ENCODE peak calls at places on chromosomes 5 and 9, in six cellular contexts. Q is heart left ventricle; P is skeletal muscle cell; L is adipocyte; Z is activated CD8-positive, alpha-beta memory T cell treated with anti-CD3 and anti-CD28 coated beads for 48 hours; X is activated naive CD4-positive, alpha-beta T cell treated with anti-CD3 and anti-CD28 coated beads, Interleukin-2, amount 10 ng/mL, durations not matched to agents 7 days and 5 days. V is an unnamed sample.

GRCh38 chr9:94800424-94801117 is 74.1 kb downstream of the AOPEP start:
- DNase-seq in P (no peak), Z (no peak), Q (no peak), X (no peak), L (peak; percentile 44), V (peak; percentile 27)

GRCh38 chr5:88841212-88841611 is 41.8 kb downstream of the MEF2C start:
- DNase-seq in Z (no peak), X (no peak), Q (no peak), P (no peak), L (no peak), V (no peak)

GRCh38 chr5:1282139-1282992 is 12.5 kb downstream of the TERT start:
- DNase-seq in Z (no peak), L (no peak), Q (peak; percentile 70), P (no peak), X (peak; percentile 1), V (no peak)

GRCh38 chr5:3538886-3539285 is 56.7 kb upstream of the IRX1 start:
- DNase-seq in P (no peak), Z (no peak), L (no peak), Q (no peak), X (no peak), V (no peak)

GRCh38 chr5:71701409-71701808 is 17.7 kb upstream of the CARTPT start:
- DNase-seq in L (no peak), X (no peak), Q (no peak), P (no peak), Z (no peak), V (no peak)

GRCh38 chr5:134125195-134126015 is 10.9 kb downstream of the TCF7 start:
- DNase-seq in P (peak; percentile 71), Z (no peak), Q (peak; percentile 64), L (peak; percentile 91), X (no peak), V (peak; percentile 90)

GRCh38 chr9:4137234-4137633 is 162.6 kb downstream of the GLIS3 start:
- DNase-seq in Z (no peak), P (peak; percentile 89), L (peak; percentile 83), X (no peak), Q (no peak), V (peak; percentile 80)

GRCh38 chr9:111118256-111118950 is 80.1 kb upstream of the LPAR1 start:
- DNase-seq in P (peak; percentile 60), Z (no peak), L (peak; percentile 58), X (no peak), Q (no peak), V (peak; percentile 68)

GRCh38 chr9:90898229-90898628 is 96.6 kb downstream of the SYK start:
- DNase-seq in L (peak; percentile 14), Q (no peak), Z (no peak), X (no peak), P (no peak), V (peak; percentile 25)

GRCh38 chr5:8005416-8005815 is 136.5 kb downstream of the MTRR start:
- DNase-seq in L (no peak), P (no peak), Z (no peak), Q (no peak), X (no peak), V (no peak)

GRCh38 chr9:70672136-70672535 is 257.7 kb upstream of the KLF9 start:
- DNase-seq in P (peak; percentile 60), L (no peak), X (no peak), Q (no peak), Z (no peak), V (no peak)

GRCh38 chr9:97502984-97503861 is 1.8 kb downstream of the TMOD1 start:
- DNase-seq in L (no peak), P (no peak), Q (no peak), Z (no peak), X (no peak), V (no peak)

GRCh38 chr5:132427285-132428146 is 58.0 kb downstream of the SLC22A5 start:
- DNase-seq in Q (peak; percentile 67), L (no peak), Z (no peak), X (peak; percentile 78), P (no peak), V (no peak)

GRCh38 chr5:9265391-9266287 is 280.2 kb downstream of the SEMA5A start:
- DNase-seq in Q (peak; percentile 63), P (peak; percentile 95), L (peak; percentile 87), Z (no peak), X (no peak), V (peak; percentile 68)

GRCh38 chr5:40486437-40487270 is 193.1 kb upstream of the PTGER4 start:
- DNase-seq in X (peak; percentile 64), L (no peak), Z (peak; percentile 17), Q (no peak), P (no peak), V (no peak)

GRCh38 chr5:115907177-115907576 is 55.1 kb upstream of the LVRN start:
- DNase-seq in P (no peak), X (no peak), L (no peak), Z (no peak), Q (no peak), V (no peak)

GRCh38 chr9:136243631-136244030 is 2.0 kb downstream of the QSOX2 start:
- DNase-seq in Q (no peak), Z (no peak), P (no peak), L (no peak), X (no peak), V (no peak)

GRCh38 chr9:100150209-100150608 is 51.2 kb downstream of the INVS start:
- DNase-seq in P (no peak), Q (no peak), Z (no peak), L (peak; percentile 49), X (no peak), V (no peak)

GRCh38 chr9:74777136-74777879 is 110.4 kb downstream of the TRPM6 start:
- DNase-seq in P (no peak), X (peak; percentile 81), Z (no peak), Q (peak; percentile 61), L (peak; percentile 92), V (peak; percentile 68)

GRCh38 chr9:84493284-84493947 is 152.9 kb upstream of the SLC28A3 start:
- DNase-seq in Q (no peak), P (no peak), L (no peak), Z (no peak), X (no peak), V (no peak)

GRCh38 chr5:159175547-159175946 is 33.8 kb downstream of the RNF145 start:
- DNase-seq in Q (no peak), Z (no peak), L (peak; percentile 75), P (no peak), X (no peak), V (no peak)

GRCh38 chr9:89346703-89347102 is 28.4 kb downstream of the SECISBP2 start:
- DNase-seq in P (no peak), L (no peak), Z (no peak), Q (no peak), X (no peak), V (no peak)

GRCh38 chr5:158117467-158118165 is 258.7 kb upstream of the CLINT1 start:
- DNase-seq in P (no peak), Z (no peak), L (peak; percentile 65), Q (no peak), X (no peak), V (peak; percentile 51)

GRCh38 chr5:52777186-52777585 is 10.5 kb upstream of the ITGA1 start:
- DNase-seq in Q (no peak), Z (no peak), X (no peak), L (no peak), P (no peak), V (no peak)

GRCh38 chr9:14148501-14149103 is 165.3 kb downstream of the NFIB start:
- DNase-seq in X (no peak), L (peak; percentile 16), Z (no peak), Q (no peak), P (no peak), V (no peak)

GRCh38 chr5:148915224-148915803 is 88.9 kb downstream of the ADRB2 start:
- DNase-seq in L (no peak), P (no peak), Z (no peak), Q (no peak), X (no peak), V (no peak)

GRCh38 chr5:159059722-159060121 is 40.0 kb downstream of the EBF1 start:
- DNase-seq in X (no peak), L (no peak), P (no peak), Q (no peak), Z (no peak), V (no peak)

GRCh38 chr9:114313186-114313585 is 9.7 kb upstream of the ORM1 start:
- DNase-seq in P (no peak), Z (no peak), Q (no peak), X (no peak), L (no peak), V (no peak)

GRCh38 chr9:32864926-32865325 is 81.6 kb downstream of the TMEM215 start:
- DNase-seq in P (no peak), L (no peak), Q (no peak), X (no peak), Z (no peak), V (no peak)

GRCh38 chr9:36924071-36924470 is 110.0 kb downstream of the PAX5 start:
- DNase-seq in Z (no peak), X (no peak), P (peak; percentile 25), Q (no peak), L (peak; percentile 68), V (peak; percentile 72)

GRCh38 chr5:33795532-33795931 is 96.3 kb downstream of the ADAMTS12 start:
- DNase-seq in L (no peak), P (no peak), X (no peak), Q (no peak), Z (no peak), V (no peak)

GRCh38 chr9:118331622-118332045 is 627.4 kb downstream of the TLR4 start:
- DNase-seq in Q (peak; percentile 28), Z (no peak), P (peak; percentile 73), L (no peak), X (no peak), V (peak; percentile 45)

GRCh38 chr5:1731091-1731639 is 68.5 kb downstream of the MRPL36 start:
- DNase-seq in P (no peak), Q (no peak), Z (no peak), L (no peak), X (no peak), V (no peak)

GRCh38 chr9:114467910-114468309 is 37.4 kb downstream of the WHRN start:
- DNase-seq in L (no peak), P (no peak), Q (no peak), Z (no peak), X (no peak), V (no peak)

GRCh38 chr5:73119492-73120157 is 750 bp upstream of the TMEM171 start:
- DNase-seq in P (no peak), L (no peak), Q (no peak), Z (no peak), X (no peak), V (no peak)

GRCh38 chr9:101449071-101449721 is 13.6 kb upstream of the ALDOB start:
- DNase-seq in L (peak; percentile 84), P (no peak), Q (peak; percentile 86), X (peak; percentile 57), Z (peak; percentile 25), V (peak; percentile 85)

GRCh38 chr5:5675511-5675910 is 253.0 kb downstream of the ICE1 start:
- DNase-seq in Q (peak; percentile 36), Z (no peak), X (no peak), P (no peak), L (no peak), V (no peak)

V was measured in GM03348.